ENCODE peak calls at places on chromosomes 13 and 19, in nine cellular contexts. I is Peyer's patch, B is heart left ventricle, Z is stomach, H is IMR-90, D is A549, O is adrenal gland, L is uterus, U is suprapubic skin. F is an unnamed sample.

GRCh38 chr19:54418030-54418929 is 3.0 kb downstream of the TTYH1 start:
- DNase-seq in I (no peak), B (no peak), Z (no peak), H (peak; percentile 19), D (peak; percentile 42), O (peak; percentile 47), L (no peak), U (no peak), F (no peak)

GRCh38 chr13:74904547-74904946 is 577.4 kb downstream of the TBC1D4 start:
- DNase-seq in I (no peak), B (no peak), Z (no peak), H (no peak), D (no peak), O (no peak), L (no peak), U (no peak), F (no peak)

GRCh38 chr13:84358601-84359000 is 476.3 kb upstream of the SLITRK1 start:
- DNase-seq in I (no peak), B (no peak), Z (no peak), H (no peak), D (no peak), O (no peak), L (no peak), U (no peak), F (no peak)

GRCh38 chr19:7869453-7869909 is 4.7 kb downstream of the PRR36 start:
- DNase-seq in I (peak; percentile 84), B (peak; percentile 85), Z (peak; percentile 82), H (peak; percentile 28), D (peak; percentile 84), O (peak; percentile 74), L (peak; percentile 51), U (peak; percentile 85), F (peak; percentile 76)

GRCh38 chr19:6213266-6213595 is 66.5 kb downstream of the MLLT1 start:
- DNase-seq in I (peak; percentile 33), B (no peak), Z (no peak), H (no peak), D (no peak), O (no peak), L (peak; percentile 20), U (peak; percentile 52), F (no peak)

GRCh38 chr19:751501-752341 is 809 bp downstream of the MISP start:
- DNase-seq in I (peak; percentile 90), B (no peak), Z (peak; percentile 58), H (peak; percentile 87), D (peak; percentile 90), O (peak; percentile 44), L (no peak), U (peak; percentile 71), F (no peak)

GRCh38 chr19:55254625-55254977 is 4.2 kb downstream of the PPP6R1 start:
- DNase-seq in I (no peak), B (no peak), Z (no peak), H (no peak), D (no peak), O (no peak), L (no peak), U (no peak), F (no peak)

GRCh38 chr13:48595330-48596127 is 58.2 kb upstream of the CYSLTR2 start:
- DNase-seq in I (no peak), B (no peak), Z (peak; percentile 63), H (peak; percentile 70), D (peak; percentile 63), O (peak; percentile 85), L (peak; percentile 66), U (no peak), F (peak; percentile 80)

GRCh38 chr13:106573279-106573831 is 5.4 kb upstream of the ARGLU1 start:
- DNase-seq in I (no peak), B (no peak), Z (no peak), H (peak; percentile 52), D (no peak), O (peak; percentile 45), L (peak; percentile 64), U (peak; percentile 69), F (no peak)

GRCh38 chr13:105914637-105915036 is 620.8 kb downstream of the EFNB2 start:
- DNase-seq in I (no peak), B (no peak), Z (no peak), H (peak; percentile 95), D (no peak), O (no peak), L (no peak), U (no peak), F (no peak)

GRCh38 chr13:81058211-81058915 is 717.4 kb upstream of the SPRY2 start:
- DNase-seq in I (no peak), B (no peak), Z (no peak), H (no peak), D (no peak), O (no peak), L (no peak), U (no peak), F (no peak)

GRCh38 chr19:19900124-19900523 is 622 bp upstream of the ZNF93 start:
- DNase-seq in I (no peak), B (no peak), Z (no peak), H (peak; percentile 75), D (no peak), O (no peak), L (no peak), U (no peak), F (no peak)

GRCh38 chr19:42386974-42387707 is 3.0 kb downstream of the CNFN start:
- DNase-seq in I (peak; percentile 86), B (peak; percentile 77), Z (peak; percentile 55), H (peak; percentile 33), D (peak; percentile 95), O (peak; percentile 84), L (peak; percentile 39), U (peak; percentile 79), F (peak; percentile 62)
- H3K4me3 ChIP-seq in I (peak overlapping the region; percentile 50), B (peak overlapping the region; percentile 50), Z (peak overlapping the region; percentile 43), H (peak overlapping the region; percentile 22), D (peak overlapping the region; percentile 49), O (peak overlapping the region; percentile 29), L (peak overlapping the region; percentile 4), U (peak overlapping the region; percentile 49), F (peak overlapping the region; percentile 9)

GRCh38 chr19:49665301-49666119 is at the start of the genes BCL2L12 and IRF3:
- DNase-seq in I (peak; percentile 97), B (peak; percentile 98), Z (peak; percentile 99), H (peak; percentile 93), D (peak; percentile 96), O (peak; percentile 99), L (peak; percentile 98), U (peak; percentile 99), F (peak; percentile 99)
- TF ChIP-seq POLR2A in I (peak; percentile 61), B (no peak), Z (no peak), H (peak; percentile 77), D (peak; percentile 45), O (peak; percentile 50), L (peak; percentile 69), U (no peak), F (peak; percentile 82)

GRCh38 chr13:95300625-95301134 is 571 bp downstream of the ABCC4 start:
- DNase-seq in I (peak; percentile 65), B (peak; percentile 76), Z (peak; percentile 30), H (peak; percentile 67), D (peak; percentile 71), O (no peak), L (peak; percentile 36), U (peak; percentile 67), F (peak; percentile 46)

GRCh38 chr13:95298971-95299627 is 2.2 kb downstream of the ABCC4 start:
- DNase-seq in I (no peak), B (no peak), Z (no peak), H (peak; percentile 94), D (peak; percentile 60), O (no peak), L (no peak), U (no peak), F (no peak)

GRCh38 chr13:95296326-95296939 is 4.8 kb downstream of the ABCC4 start:
- DNase-seq in I (peak; percentile 74), B (no peak), Z (peak; percentile 72), H (no peak), D (peak; percentile 49), O (peak; percentile 70), L (no peak), U (no peak), F (peak; percentile 79)

GRCh38 chr13:95301135-95301946 is at the start of gene ABCC4:
- DNase-seq in I (peak; percentile 81), B (peak; percentile 81), Z (peak; percentile 70), H (peak; percentile 72), D (peak; percentile 81), O (peak; percentile 53), L (peak; percentile 17), U (peak; percentile 70), F (peak; percentile 60)

GRCh38 chr13:95298169-95298940 is 2.9 kb downstream of the ABCC4 start:
- DNase-seq in I (no peak), B (no peak), Z (no peak), H (no peak), D (no peak), O (no peak), L (no peak), U (no peak), F (no peak)
- H3K4me3 ChIP-seq in I (no peak overlapping the region), B (no peak overlapping the region), Z (no peak overlapping the region), H (no peak overlapping the region), D (peak overlapping the region; percentile 7), O (no peak overlapping the region), L (no peak overlapping the region), U (no peak overlapping the region), F (no peak overlapping the region)

DNA sequence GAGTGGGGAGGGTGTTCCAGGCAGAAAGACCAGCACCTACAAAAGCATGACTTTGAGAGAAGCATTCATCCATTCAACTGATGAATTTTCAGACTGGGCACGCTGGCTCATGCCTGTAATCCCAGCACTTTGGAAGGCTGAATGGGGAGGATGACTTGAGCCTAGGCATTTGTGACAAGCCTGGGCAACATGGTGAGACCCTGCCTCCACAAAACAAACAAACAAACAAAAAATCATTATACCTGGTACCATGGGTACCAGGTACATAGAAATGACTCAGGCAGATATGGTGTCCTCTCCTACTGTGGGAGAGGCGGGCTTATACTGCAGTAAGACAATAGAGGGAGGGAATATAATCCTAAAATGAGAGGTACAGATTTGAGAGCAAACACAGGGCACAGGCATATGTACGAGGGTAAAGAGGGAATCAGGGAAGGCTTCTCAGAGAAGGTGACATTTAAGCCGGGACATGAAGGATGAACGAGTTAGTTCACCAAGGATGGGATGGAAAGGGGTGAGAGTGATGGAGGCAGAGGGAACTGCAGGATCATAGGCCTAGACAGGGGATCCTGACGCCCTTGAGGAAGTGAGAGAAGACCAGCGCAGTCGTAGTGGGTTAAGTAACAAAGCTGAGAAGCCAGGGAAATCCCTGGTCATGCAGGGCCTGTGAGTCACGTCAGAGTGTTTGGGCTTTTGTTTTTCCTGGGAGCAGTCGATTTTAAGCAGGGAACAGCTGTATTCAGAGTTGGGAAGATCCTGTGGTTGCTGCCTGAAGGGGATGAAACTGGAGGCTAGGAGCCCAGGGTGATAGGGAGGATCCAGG is 2.9 kb downstream of the CYP2S1 start:
- DNase-seq in I (no peak), B (no peak), Z (no peak), H (peak; percentile 86), D (no peak), O (no peak), L (no peak), U (no peak), F (no peak)
- TF ChIP-seq POLR2A in I (no peak), B (no peak), Z (no peak), H (no peak), D (no peak), O (no peak), L (no peak), U (no peak), F (no peak)

DNA sequence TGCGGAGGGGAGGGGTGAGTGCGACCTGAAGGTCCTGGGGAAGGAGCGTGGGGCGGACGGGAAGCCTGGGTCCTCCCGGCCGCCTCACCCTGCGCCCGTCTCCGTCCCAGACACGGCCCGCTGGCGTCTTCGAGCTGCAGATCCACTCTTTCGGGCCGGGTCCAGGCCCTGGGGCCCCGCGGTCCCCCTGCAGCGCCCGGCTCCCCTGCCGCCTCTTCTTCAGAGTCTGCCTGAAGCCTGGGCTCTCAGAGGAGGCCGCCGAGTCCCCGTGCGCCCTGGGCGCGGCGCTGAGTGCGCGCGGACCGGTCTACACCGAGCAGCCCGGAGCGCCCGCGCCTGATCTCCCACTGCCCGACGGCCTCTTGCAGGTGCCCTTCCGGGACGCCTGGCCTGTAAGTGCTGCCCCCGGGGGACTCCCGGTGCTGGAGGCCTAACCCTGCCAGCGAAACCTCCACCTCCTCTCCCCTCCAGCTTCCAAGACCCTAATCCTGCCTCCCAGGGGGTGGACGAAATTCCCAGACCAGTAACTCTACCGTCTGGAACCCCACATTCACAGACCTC is 415 bp downstream of the DLL3 start:
- DNase-seq in I (no peak), B (no peak), Z (no peak), H (no peak), D (no peak), O (no peak), L (no peak), U (no peak), F (no peak)
- H3K4me3 ChIP-seq in I (peak overlapping the region; percentile 33), B (no peak overlapping the region), Z (no peak overlapping the region), H (no peak overlapping the region), D (peak overlapping the region; percentile 32), O (no peak overlapping the region), L (no peak overlapping the region), U (peak overlapping the region; percentile 18), F (no peak overlapping the region)

F was measured in body of pancreas.